ENCODE peak calls at places on chromosomes 11 and 22, in five cellular contexts. Z is stomach, G is Peyer's patch, V is fibroblast of lung, F is IMR-90. C is an unnamed sample. For H3K4me1, the result is how much of the 10 kb centered on the place peaks cover.

GRCh38 chr11:11349051-11349450 is 4.0 kb downstream of the CSNK2A3 start:
- DNase-seq in V (peak), F (no peak), G (no peak), Z (no peak), C (no peak)

GRCh38 chr22:22368516-22368915 is 123.9 kb downstream of the VPREB1 start:
- DNase-seq in F (no peak), V (no peak), G (no peak), Z (no peak), C (no peak)

GRCh38 chr11:86245369-86246292 is 1.1 kb downstream of the EED start:
- DNase-seq in G (no peak), V (peak), F (peak), Z (no peak), C (peak)

GRCh38 chr22:20116376-20116950 is 559 bp downstream of the RANBP1 start:
- DNase-seq in Z (no peak), V (no peak), G (no peak), F (no peak), C (no peak)

GRCh38 chr11:32109596-32109995 is 18.7 kb downstream of the RCN1 start:
- DNase-seq in F (no peak), V (no peak), G (no peak), Z (no peak), C (no peak)

GRCh38 chr22:38271927-38272372 is 860 bp downstream of the TMEM184B start:
- DNase-seq in Z (peak), G (no peak), V (no peak), F (no peak), C (peak)

GRCh38 chr11:72584293-72584921 is 89.8 kb downstream of the PDE2A start:
- DNase-seq in F (peak), V (peak), Z (peak), G (peak), C (no peak)

GRCh38 chr22:28903719-28904118 is 20.3 kb downstream of the ZNRF3 start:
- DNase-seq in G (no peak), Z (no peak), V (peak), F (no peak), C (no peak)

GRCh38 chr11:122367809-122368231 is 251.8 kb upstream of the BLID start:
- DNase-seq in Z (no peak), F (peak), V (peak), G (no peak), C (peak)

GRCh38 chr11:122368796-122369195 is 252.8 kb upstream of the BLID start:
- DNase-seq in G (no peak), Z (no peak), V (no peak), F (no peak), C (no peak)

GRCh38 chr11:122363306-122363705 is 247.3 kb upstream of the BLID start:
- DNase-seq in G (no peak), Z (no peak), V (no peak), F (no peak), C (no peak)

GRCh38 chr11:122362381-122362780 is 246.4 kb upstream of the BLID start:
- DNase-seq in V (no peak), Z (no peak), G (no peak), F (no peak), C (peak)

DNA sequence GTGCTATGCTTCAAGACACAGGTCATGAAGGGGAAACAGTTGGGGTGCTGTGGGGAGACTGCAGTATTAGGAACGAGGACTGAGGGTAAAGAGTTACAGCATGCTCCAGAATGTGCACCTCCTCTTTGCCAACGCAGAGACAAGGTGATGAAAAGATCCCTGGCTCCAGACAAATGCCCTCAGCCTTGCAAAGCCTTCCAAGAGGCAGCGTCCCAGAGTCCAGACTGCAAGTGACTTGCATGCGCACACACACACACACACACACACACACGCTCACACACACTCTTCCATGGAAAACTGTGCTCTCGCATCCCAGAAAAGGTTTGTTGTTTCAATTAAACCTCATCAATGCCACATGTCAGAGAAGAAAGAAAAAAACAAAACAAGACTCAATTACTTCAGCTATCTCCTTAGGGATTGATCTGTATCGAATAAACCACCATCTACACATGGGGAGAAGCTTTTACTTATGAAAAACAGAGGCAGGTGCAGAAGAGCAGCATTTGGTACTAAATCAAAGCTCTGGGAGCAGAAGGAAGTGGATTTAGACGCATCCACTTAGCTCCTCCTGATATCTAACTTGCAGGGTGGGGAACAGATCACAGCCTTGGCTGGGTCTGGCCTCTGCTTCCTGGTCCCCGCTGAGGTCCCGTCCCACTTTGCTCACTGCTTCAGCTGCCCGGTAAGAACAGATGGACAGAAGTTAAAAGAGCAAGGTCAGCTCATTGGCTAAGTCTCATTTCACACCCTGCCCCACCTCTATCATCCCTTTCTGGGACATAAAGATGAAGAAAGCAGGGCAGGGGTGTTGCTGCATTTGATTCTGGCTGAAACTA is 249.7 kb upstream of the BLID start:
- DNase-seq in Z (no peak), F (no peak), V (no peak), G (no peak), C (no peak)
- H3K4me1 ChIP-seq in Z (under half), F (under half), V (under half), G (under half), C (under half)

GRCh38 chr22:27148886-27149470 is 491.6 kb downstream of the MIAT start:
- DNase-seq in G (no peak), V (no peak), F (no peak), Z (no peak), C (no peak)

GRCh38 chr22:27148025-27148424 is 490.6 kb downstream of the MIAT start:
- DNase-seq in Z (no peak), V (no peak), G (no peak), F (no peak), C (no peak)

GRCh38 chr22:27139935-27140493 is 482.6 kb downstream of the MIAT start:
- DNase-seq in G (no peak), V (peak), Z (no peak), F (peak), C (no peak)

GRCh38 chr22:27146871-27147591 is 489.6 kb downstream of the MIAT start:
- DNase-seq in F (no peak), Z (no peak), V (no peak), G (no peak), C (no peak)

GRCh38 chr22:27144345-27144744 is 487.0 kb downstream of the MIAT start:
- DNase-seq in V (no peak), G (no peak), Z (no peak), F (no peak), C (no peak)
- TF ChIP-seq CTCF in V (no peak), G (no peak), Z (no peak), F (no peak), C (no peak)

GRCh38 chr22:17158568-17159503 is at the start of gene HDHD5:
- DNase-seq in V (peak), F (peak), Z (peak), G (peak), C (peak)

GRCh38 chr22:17155941-17156340 is 3.1 kb downstream of the HDHD5 start:
- DNase-seq in V (no peak), F (no peak), G (no peak), Z (no peak), C (no peak)

GRCh38 chr22:17157714-17158113 is 1.4 kb downstream of the HDHD5 start:
- DNase-seq in Z (no peak), G (no peak), F (no peak), V (no peak), C (no peak)

GRCh38 chr22:17159504-17159951 is 451 bp upstream of the HDHD5 start:
- DNase-seq in Z (peak), G (peak), V (peak), F (peak), C (peak)

GRCh38 chr22:17158176-17158567 is 905 bp downstream of the HDHD5 start:
- DNase-seq in Z (no peak), F (no peak), G (no peak), V (no peak), C (no peak)
- H3K27ac ChIP-seq in Z (peak), F (peak), G (peak), V (peak), C (no peak)

GRCh38 chr22:49950396-49950994 is 10.1 kb upstream of the PIM3 start:
- DNase-seq in F (no peak), Z (peak), G (peak), V (no peak), C (no peak)

GRCh38 chr22:49951001-49951677 is 9.4 kb upstream of the PIM3 start:
- DNase-seq in F (peak), Z (peak), G (peak), V (no peak), C (peak)

GRCh38 chr22:49948958-49949913 is 11.3 kb upstream of the PIM3 start:
- DNase-seq in F (no peak), V (no peak), Z (peak), G (peak), C (no peak)

GRCh38 chr22:49948573-49948957 is 12.0 kb upstream of the PIM3 start:
- DNase-seq in V (no peak), G (peak), F (no peak), Z (no peak), C (no peak)

GRCh38 chr22:49949914-49950292 is 10.7 kb upstream of the PIM3 start:
- DNase-seq in F (no peak), G (no peak), Z (no peak), V (no peak), C (no peak)
- H3K4me1 ChIP-seq in F (under half), G (under half), Z (half or more), V (under half), C (under half)

GRCh38 chr11:110467556-110467955 is 37.8 kb downstream of the FDX1 start:
- DNase-seq in G (no peak), Z (no peak), F (no peak), V (no peak), C (no peak)
- TF ChIP-seq CTCF in G (no peak), Z (no peak), F (no peak), V (no peak), C (no peak)

GRCh38 chr22:42994276-42994916 is 20.6 kb downstream of the PACSIN2 start:
- DNase-seq in F (no peak), V (no peak), G (peak), Z (peak), C (no peak)

GRCh38 chr22:42994917-42995562 is 19.9 kb downstream of the PACSIN2 start:
- DNase-seq in F (peak), G (peak), V (peak), Z (peak), C (peak)

GRCh38 chr22:43000441-43001175 is 14.3 kb downstream of the PACSIN2 start:
- DNase-seq in V (peak), Z (no peak), G (no peak), F (peak), C (no peak)

GRCh38 chr22:42996646-42997365 is 18.1 kb downstream of the PACSIN2 start:
- DNase-seq in V (no peak), G (no peak), F (no peak), Z (no peak), C (no peak)

GRCh38 chr22:42997577-42997976 is 17.4 kb downstream of the PACSIN2 start:
- DNase-seq in Z (no peak), V (no peak), F (no peak), G (no peak), C (no peak)
- H3K27ac ChIP-seq in Z (peak), V (peak), F (peak), G (no peak), C (no peak)

GRCh38 chr11:82889133-82890001 is 10.9 kb downstream of the PRCP start:
- DNase-seq in Z (no peak), G (no peak), V (no peak), F (peak), C (no peak)
- H3K4me1 ChIP-seq in Z (under half), G (under half), V (under half), F (under half), C (under half)

DNA sequence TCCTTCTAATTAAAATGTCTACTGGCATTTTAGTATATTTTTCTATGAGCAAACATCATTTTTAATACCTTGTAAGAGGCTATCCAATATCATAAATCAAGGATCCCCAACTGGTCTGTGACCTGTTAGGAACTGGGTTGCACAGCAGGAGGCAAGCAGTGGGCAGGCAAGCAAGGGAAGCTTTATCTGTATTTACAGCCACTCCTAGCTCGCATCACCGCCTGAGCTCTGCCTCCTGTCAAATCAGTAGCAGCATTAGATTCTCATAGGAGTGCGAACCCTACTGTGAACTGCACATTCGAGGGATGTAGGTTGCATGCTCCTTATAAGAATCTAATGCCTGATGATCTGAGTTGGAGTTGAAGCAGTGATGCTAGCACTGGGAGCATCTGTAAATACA is 70.2 kb upstream of the CREB3L1 start:
- DNase-seq in F (no peak), G (no peak), Z (no peak), V (no peak), C (no peak)
- TF ChIP-seq CTCF in F (no peak), G (no peak), Z (no peak), V (no peak), C (no peak)

DNA sequence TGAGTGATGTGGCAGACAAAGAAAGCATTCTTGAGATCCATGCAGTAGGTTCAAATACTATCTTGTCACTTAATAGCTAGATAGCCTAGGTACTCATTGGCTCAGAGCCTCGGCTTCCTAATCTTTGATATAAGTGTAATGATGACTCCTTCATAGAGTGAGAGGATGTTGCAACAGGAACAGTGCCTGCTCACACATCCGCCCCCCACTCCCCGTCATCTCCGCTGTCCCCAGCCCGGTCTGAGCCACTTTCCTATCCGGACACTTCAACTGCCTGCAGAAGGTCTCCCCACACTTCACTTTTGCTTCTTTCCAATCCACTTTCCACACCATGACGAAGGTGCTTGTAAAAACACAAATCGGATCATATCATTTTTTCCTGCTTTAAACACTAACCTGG is 128.8 kb downstream of the NTM start:
- DNase-seq in Z (no peak), V (no peak), F (no peak), G (no peak), C (no peak)
- H3K27ac ChIP-seq in Z (no peak), V (no peak), F (no peak), G (no peak), C (no peak)

GRCh38 chr11:44260081-44260480 is 49.9 kb downstream of the ALX4 start:
- DNase-seq in V (no peak), F (no peak), Z (no peak), G (no peak), C (no peak)

GRCh38 chr11:44263711-44264110 is 46.2 kb downstream of the ALX4 start:
- DNase-seq in F (no peak), V (no peak), Z (no peak), G (no peak), C (no peak)

GRCh38 chr11:44264761-44265160 is 45.2 kb downstream of the ALX4 start:
- DNase-seq in F (no peak), G (no peak), V (no peak), Z (no peak), C (no peak)

GRCh38 chr11:44264126-44264749 is 45.7 kb downstream of the ALX4 start:
- DNase-seq in G (no peak), F (no peak), V (no peak), Z (no peak), C (no peak)

GRCh38 chr11:44261800-44262591 is 47.9 kb downstream of the ALX4 start:
- DNase-seq in G (no peak), F (no peak), Z (no peak), V (no peak), C (peak)
- H3K4me1 ChIP-seq in G (under half), F (under half), Z (under half), V (under half), C (under half)